ENCODE peak calls at places on chromosomes 11 and 22, in ten cellular contexts. D is B cell; E is naive thymus-derived CD8-positive, alpha-beta T cell; S is Karpas-422; U is bronchial epithelial cell; C is GM04503; I is stimulated activated naive CD8-positive, alpha-beta T cell treated with anti-CD3 and anti-CD28 coated beads, Interleukin-15, Interleukin-2, amounts not matched to agents 100 U/mL and 50 U/mL, for 24 hours; N is NCI-H774; Y is Calu3; V is amniotic stem cell. P is an unnamed sample.

GRCh38 chr22:45450931-45451651 is 37.6 kb downstream of the RIBC2 start:
- DNase-seq in V (peak; percentile 78), E (no peak), N (no peak), I (no peak), C (peak; percentile 97), U (no peak), D (no peak), Y (no peak), S (no peak), P (peak; percentile 60)

GRCh38 chr11:69253028-69253427 is 40.9 kb upstream of the MYEOV start:
- DNase-seq in D (no peak), I (no peak), U (peak; percentile 85), Y (peak; percentile 29), E (no peak), S (no peak), V (no peak), C (peak; percentile 25), N (no peak), P (peak; percentile 4)

GRCh38 chr22:35313311-35314121 is 13.8 kb downstream of the TOM1 start:
- DNase-seq in Y (peak; percentile 58), U (peak; percentile 77), N (no peak), I (peak; percentile 25), S (no peak), C (peak; percentile 85), D (no peak), V (peak; percentile 48), E (no peak), P (peak; percentile 26)

GRCh38 chr22:46791201-46791731 is 28.8 kb downstream of the TBC1D22A start:
- DNase-seq in E (peak; percentile 84), V (no peak), N (no peak), C (no peak), U (peak; percentile 71), Y (no peak), D (peak; percentile 80), S (peak; percentile 49), I (peak; percentile 76), P (no peak)

GRCh38 chr11:46916669-46917108 is 1.7 kb downstream of the LRP4 start:
- DNase-seq in N (no peak), V (peak; percentile 38), I (peak; percentile 27), C (peak; percentile 33), U (peak; percentile 73), Y (peak; percentile 26), E (no peak), S (no peak), D (peak; percentile 67), P (peak; percentile 49)

GRCh38 chr11:12044799-12045198 is 36.4 kb upstream of the DKK3 start:
- DNase-seq in C (no peak), V (no peak), Y (no peak), U (no peak), D (no peak), N (no peak), S (no peak), E (no peak), I (no peak), P (no peak)

GRCh38 chr11:71327156-71328085 is 75.0 kb upstream of the SHANK2 start:
- DNase-seq in Y (no peak), U (no peak), I (no peak), C (no peak), V (no peak), S (no peak), N (no peak), E (no peak), D (no peak), P (no peak)

GRCh38 chr22:37206841-37207821 is 5.1 kb downstream of the SSTR3 start:
- DNase-seq in Y (no peak), U (no peak), D (peak; percentile 23), I (no peak), V (no peak), C (no peak), E (no peak), S (no peak), N (no peak), P (no peak)

GRCh38 chr22:49026476-49027121 is 801.1 kb downstream of the BRD1 start:
- DNase-seq in Y (no peak), S (peak; percentile 73), V (no peak), I (no peak), C (no peak), E (no peak), U (no peak), D (no peak), N (no peak), P (no peak)

GRCh38 chr11:63906585-63906984 is 10.4 kb downstream of the RCOR2 start:
- DNase-seq in D (peak; percentile 85), C (no peak), I (peak; percentile 65), Y (peak; percentile 35), E (peak; percentile 42), U (no peak), S (peak; percentile 70), V (no peak), N (no peak), P (no peak)

GRCh38 chr11:16981651-16982194 is 32.5 kb downstream of the PLEKHA7 start:
- DNase-seq in S (no peak), C (no peak), I (no peak), D (no peak), N (no peak), V (no peak), U (no peak), E (no peak), Y (peak; percentile 93), P (peak; percentile 93)

GRCh38 chr11:8699903-8700302 is 17.3 kb downstream of the RPL27A start:
- DNase-seq in E (no peak), U (no peak), D (no peak), V (no peak), I (no peak), N (no peak), S (no peak), Y (peak; percentile 79), C (no peak), P (no peak)

GRCh38 chr11:8747173-8747572 is 64.6 kb downstream of the RPL27A start:
- DNase-seq in N (no peak), U (no peak), C (no peak), V (no peak), E (no peak), S (no peak), Y (no peak), I (no peak), D (no peak), P (no peak)

GRCh38 chr11:46249103-46249942 is 28.1 kb upstream of the CREB3L1 start:
- DNase-seq in Y (no peak), S (peak; percentile 52), E (no peak), C (no peak), I (no peak), N (no peak), V (no peak), U (no peak), D (no peak), P (no peak)